ENCODE peak calls at places on chromosome 18, in seven cellular contexts. P is ovary; Z is H9; X is SK-N-SH; B is CD8-positive, alpha-beta T cell; S is kidney epithelial cell; Q is cardiac muscle cell. D is an unnamed sample.

GRCh38 chr18:79510731-79511141 is 115.0 kb downstream of the NFATC1 start:
- DNase-seq in P (peak), Z (no peak), X (no peak), B (peak), S (no peak), Q (no peak), D (peak)

GRCh38 chr18:63157293-63158011 is 162.1 kb downstream of the BCL2 start:
- DNase-seq in P (no peak), Z (no peak), X (no peak), B (peak), S (no peak), Q (no peak), D (no peak)

GRCh38 chr18:49582579-49582978 is 20.7 kb downstream of the LIPG start:
- DNase-seq in P (no peak), Z (no peak), X (no peak), B (no peak), S (no peak), Q (no peak), D (no peak)

GRCh38 chr18:9612215-9612830 is 2.0 kb downstream of the PPP4R1 start:
- DNase-seq in P (no peak), Z (no peak), X (peak), B (peak), S (no peak), Q (peak), D (no peak)

GRCh38 chr18:13710460-13710859 is 15.9 kb downstream of the FAM210A start:
- DNase-seq in P (no peak), Z (no peak), X (no peak), B (no peak), S (peak), Q (no peak), D (no peak)

GRCh38 chr18:24075731-24076130 is 61.2 kb downstream of the TTC39C start:
- DNase-seq in P (no peak), Z (no peak), X (no peak), B (no peak), S (no peak), Q (no peak), D (no peak)

GRCh38 chr18:79483971-79484491 is 88.3 kb downstream of the NFATC1 start:
- DNase-seq in P (peak), Z (no peak), X (no peak), B (no peak), S (no peak), Q (no peak), D (no peak)

GRCh38 chr18:25497395-25497794 is 145.4 kb upstream of the ZNF521 start:
- DNase-seq in P (no peak), Z (no peak), X (no peak), B (no peak), S (no peak), Q (no peak), D (no peak)

GRCh38 chr18:59085797-59086196 is 53.9 kb upstream of the SEC11C start:
- DNase-seq in P (no peak), Z (no peak), X (no peak), B (no peak), S (no peak), Q (no peak), D (no peak)

GRCh38 chr18:23538870-23539269 is 35.6 kb downstream of the RMC1 start:
- DNase-seq in P (no peak), Z (no peak), X (no peak), B (no peak), S (no peak), Q (no peak), D (no peak)

GRCh38 chr18:62634991-62635630 is 80.2 kb upstream of the PHLPP1 start:
- DNase-seq in P (no peak), Z (no peak), X (no peak), B (no peak), S (peak), Q (no peak), D (no peak)

GRCh38 chr18:64017870-64018269 is 48.0 kb downstream of the SERPINB8 start:
- DNase-seq in P (no peak), Z (no peak), X (no peak), B (no peak), S (no peak), Q (peak), D (no peak)

GRCh38 chr18:12326711-12327460 is 18.8 kb downstream of the TUBB6 start:
- DNase-seq in P (no peak), Z (no peak), X (no peak), B (no peak), S (no peak), Q (no peak), D (no peak)

GRCh38 chr18:66616523-66616983 is 12.7 kb upstream of the CDH19 start:
- DNase-seq in P (no peak), Z (peak), X (peak), B (no peak), S (no peak), Q (peak), D (no peak)

GRCh38 chr18:9048808-9049494 is 53.5 kb upstream of the NDUFV2 start:
- DNase-seq in P (no peak), Z (no peak), X (no peak), B (no peak), S (no peak), Q (no peak), D (no peak)

GRCh38 chr18:80198391-80198790 is 48.9 kb downstream of the PARD6G start:
- DNase-seq in P (no peak), Z (no peak), X (no peak), B (no peak), S (no peak), Q (no peak), D (no peak)

GRCh38 chr18:23155537-23155936 is 20.3 kb downstream of the CABLES1 start:
- DNase-seq in P (no peak), Z (no peak), X (no peak), B (no peak), S (no peak), Q (no peak), D (no peak)

GRCh38 chr18:55250729-55251128 is 291.5 kb upstream of the CCDC68 start:
- DNase-seq in P (no peak), Z (no peak), X (no peak), B (no peak), S (no peak), Q (no peak), D (no peak)

GRCh38 chr18:14914126-14914525 is 166.2 kb downstream of the ANKRD30B start:
- DNase-seq in P (no peak), Z (no peak), X (no peak), B (no peak), S (no peak), Q (no peak), D (no peak)

GRCh38 chr18:9081940-9082339 is 20.6 kb upstream of the NDUFV2 start:
- DNase-seq in P (no peak), Z (no peak), X (no peak), B (no peak), S (no peak), Q (no peak), D (no peak)

GRCh38 chr18:30544141-30544540 is 498.4 kb downstream of the DSC3 start:
- DNase-seq in P (no peak), Z (no peak), X (no peak), B (no peak), S (no peak), Q (no peak), D (no peak)

GRCh38 chr18:73047688-73048087 is 179.9 kb upstream of the NETO1 start:
- DNase-seq in P (no peak), Z (no peak), X (no peak), B (no peak), S (no peak), Q (no peak), D (no peak)

GRCh38 chr18:36745219-36745975 is 83.4 kb downstream of the TPGS2 start:
- DNase-seq in P (no peak), Z (no peak), X (no peak), B (no peak), S (no peak), Q (no peak), D (no peak)

GRCh38 chr18:11849279-11849678 is 1.9 kb upstream of the CHMP1B start:
- DNase-seq in P (no peak), Z (no peak), X (no peak), B (no peak), S (no peak), Q (no peak), D (no peak)

GRCh38 chr18:12645751-12646203 is 12.1 kb downstream of the SPIRE1 start:
- DNase-seq in P (no peak), Z (no peak), X (no peak), B (no peak), S (no peak), Q (peak), D (no peak)

GRCh38 chr18:78073275-78073674 is 823.6 kb downstream of the GALR1 start:
- DNase-seq in P (no peak), Z (no peak), X (no peak), B (no peak), S (no peak), Q (no peak), D (no peak)
- TF ChIP-seq CTCF in P (no peak), Z (peak), X (no peak), B (no peak), S (no peak), Q (no peak), D (no peak)

DNA sequence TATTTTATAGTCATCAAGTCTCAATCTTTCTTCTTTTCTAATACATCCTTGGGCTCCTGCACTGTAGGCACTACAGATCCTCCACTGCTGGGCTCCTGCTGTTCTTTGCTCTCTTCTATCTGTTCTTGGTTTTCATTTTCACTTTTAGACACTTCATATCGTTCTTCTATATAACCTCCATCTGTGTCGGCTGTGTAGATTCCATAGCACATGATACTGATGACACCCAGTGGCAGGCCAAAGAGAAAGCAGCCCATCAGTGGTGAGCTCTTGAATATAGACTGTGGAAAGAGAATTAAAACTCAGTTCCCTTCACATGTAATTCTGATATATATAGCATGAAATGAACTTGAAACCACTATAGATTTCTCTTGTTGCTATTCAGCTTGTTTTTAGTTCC is 38.0 kb downstream of the TMX3 start:
- DNase-seq in P (no peak), Z (no peak), X (no peak), B (no peak), S (no peak), Q (no peak), D (no peak)
- TF ChIP-seq CTCF in P (no peak), Z (peak), X (peak), B (no peak), S (no peak), Q (peak), D (no peak)

GRCh38 chr18:27298215-27298804 is 113.2 kb upstream of the CHST9 start:
- DNase-seq in P (no peak), Z (no peak), X (no peak), B (no peak), S (no peak), Q (peak), D (no peak)
- TF ChIP-seq CTCF in P (no peak), Z (peak), X (peak), B (no peak), S (peak), Q (no peak), D (no peak)

GRCh38 chr18:32104516-32104915 is 12.8 kb downstream of the RNF138 start:
- DNase-seq in P (no peak), Z (no peak), X (no peak), B (no peak), S (no peak), Q (no peak), D (no peak)
- TF ChIP-seq CTCF in P (no peak), Z (no peak), X (no peak), B (no peak), S (no peak), Q (no peak), D (no peak)

DNA sequence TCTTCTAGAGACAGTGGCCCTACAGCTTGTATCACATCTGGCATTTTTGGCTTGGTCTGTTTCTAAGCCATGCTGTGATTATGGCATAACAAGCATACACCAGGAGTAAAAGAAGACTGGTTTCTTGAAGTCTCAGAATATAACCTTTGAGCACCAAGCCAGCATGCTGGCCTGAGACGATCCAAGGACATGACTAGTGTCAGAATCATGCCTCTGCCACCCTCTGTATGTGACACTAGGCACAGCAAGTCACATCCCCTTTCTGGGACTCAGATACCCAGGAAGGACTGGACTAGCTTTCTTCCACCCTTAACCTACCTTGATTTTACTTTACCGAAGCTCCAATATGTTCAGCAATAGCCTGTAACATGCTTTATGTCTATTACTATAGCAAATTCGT is 345.5 kb downstream of the SETBP1 start:
- DNase-seq in P (no peak), Z (no peak), X (no peak), B (no peak), S (no peak), Q (peak), D (no peak)
- TF ChIP-seq CTCF in P (no peak), Z (peak), X (no peak), B (no peak), S (no peak), Q (no peak), D (no peak)

DNA sequence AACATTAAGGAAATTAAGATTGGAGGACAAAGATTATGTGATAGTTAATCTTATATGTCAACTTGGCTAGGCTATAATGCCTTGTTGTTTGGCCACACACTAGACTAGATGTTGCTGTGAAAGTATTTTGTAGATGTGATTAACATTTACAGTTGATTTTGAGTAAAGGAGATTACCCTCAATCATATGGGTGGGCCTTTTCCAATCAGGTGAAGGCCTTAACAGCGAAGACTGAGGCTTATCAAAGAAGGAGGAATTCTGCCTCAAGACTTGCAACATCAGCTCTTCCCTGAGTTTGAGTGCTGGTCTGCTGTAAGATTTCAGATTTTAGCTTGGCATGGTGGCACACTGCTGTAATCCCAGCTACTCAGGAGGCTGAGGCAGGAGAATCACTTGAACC is 250.3 kb downstream of the CDH20 start:
- DNase-seq in P (no peak), Z (no peak), X (no peak), B (no peak), S (no peak), Q (no peak), D (no peak)
- TF ChIP-seq CTCF in P (no peak), Z (no peak), X (no peak), B (no peak), S (no peak), Q (no peak), D (no peak)

GRCh38 chr18:70998490-70998889 is 709.6 kb downstream of the SOCS6 start:
- DNase-seq in P (no peak), Z (no peak), X (no peak), B (no peak), S (no peak), Q (peak), D (no peak)
- TF ChIP-seq CTCF in P (no peak), Z (peak), X (peak), B (no peak), S (peak), Q (peak), D (no peak)

DNA sequence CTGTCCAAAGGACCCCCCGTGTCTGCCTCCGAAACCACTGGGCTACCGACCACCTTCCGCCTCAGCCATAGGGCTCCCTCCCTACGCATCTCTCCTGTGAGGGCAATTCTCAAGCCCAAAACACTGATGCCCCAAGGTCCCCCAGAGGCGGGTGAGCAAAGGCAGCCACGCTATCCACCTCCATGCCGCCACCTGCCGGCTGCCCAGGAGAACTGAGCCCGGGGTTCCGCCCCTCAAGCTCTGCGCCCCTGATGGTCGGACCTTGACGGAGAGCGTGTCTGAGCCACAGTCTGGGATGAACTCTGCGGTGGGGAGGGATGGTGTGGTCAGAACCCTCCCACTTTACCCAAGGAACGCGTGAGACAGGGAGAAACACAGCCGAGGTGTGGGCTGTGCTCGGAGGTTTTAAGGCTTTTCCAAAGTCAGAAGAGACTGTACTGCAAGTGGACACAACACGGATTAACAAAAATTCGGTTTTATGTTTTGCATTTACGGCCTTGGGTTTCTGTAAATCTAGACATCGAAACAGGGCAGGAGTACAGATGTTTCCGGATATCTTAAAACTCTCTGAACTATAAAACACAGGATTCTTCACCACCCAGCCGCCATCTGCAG is 114.1 kb downstream of the ZNF516 start:
- DNase-seq in P (peak), Z (peak), X (no peak), B (no peak), S (no peak), Q (peak), D (no peak)
- TF ChIP-seq CTCF in P (peak), Z (peak), X (no peak), B (no peak), S (peak), Q (peak), D (no peak)

DNA sequence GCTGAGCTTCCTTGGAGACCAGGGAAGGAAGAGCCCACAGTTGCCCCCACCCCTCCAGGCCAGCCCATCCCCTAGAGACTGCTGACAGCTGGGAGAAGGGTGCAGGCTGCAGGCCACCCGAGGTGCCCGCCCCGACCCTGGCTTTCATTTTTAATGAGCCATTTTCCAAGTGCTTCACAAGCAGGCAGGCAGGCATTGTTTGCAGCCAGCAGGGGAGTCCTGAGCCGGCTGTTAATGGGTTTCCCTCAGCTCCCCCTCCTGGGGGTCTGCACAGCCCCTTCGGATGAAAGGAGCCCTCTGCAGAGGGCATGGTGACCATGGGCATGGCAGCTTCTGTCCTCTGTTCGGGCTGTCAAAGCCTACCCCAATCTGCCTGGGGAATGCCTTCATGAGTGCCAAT is 94.5 kb downstream of the ZBTB7C start:
- DNase-seq in P (no peak), Z (peak), X (no peak), B (no peak), S (no peak), Q (no peak), D (no peak)
- TF ChIP-seq CTCF in P (no peak), Z (peak), X (no peak), B (no peak), S (no peak), Q (no peak), D (no peak)

DNA sequence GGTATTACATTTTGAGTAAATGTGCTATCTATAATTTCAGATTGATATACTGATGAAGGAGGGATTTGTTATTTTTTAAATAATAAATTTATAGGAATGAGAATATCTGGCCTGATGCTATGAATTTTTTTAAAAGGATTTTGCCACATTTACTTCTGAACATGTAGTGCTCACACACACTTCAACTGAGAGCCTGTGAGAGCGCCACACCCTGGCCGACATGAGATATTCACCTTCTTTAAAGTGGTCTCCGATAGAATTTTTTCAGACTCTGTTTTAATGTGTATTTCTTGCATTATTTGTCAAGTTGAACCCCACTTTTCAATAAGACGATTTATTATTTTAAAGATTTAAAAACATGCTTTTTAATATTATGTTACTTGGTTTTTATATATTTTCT is 813.3 kb downstream of the DCC start:
- DNase-seq in P (no peak), Z (peak), X (no peak), B (no peak), S (no peak), Q (peak), D (no peak)
- TF ChIP-seq CTCF in P (no peak), Z (peak), X (no peak), B (no peak), S (peak), Q (peak), D (no peak)